ENCODE peak calls at places on chromosomes 13 and 19, in nine cellular contexts. B, V, T, N, E, D, J, I and R are unnamed samples.

GRCh38 chr13:111187879-111188643 is 73.0 kb downstream of the ARHGEF7 start:
- DNase-seq in N (peak), E (no peak), J (no peak), V (no peak), T (no peak), B (peak), I (no peak), D (no peak), R (no peak)

GRCh38 chr13:97148894-97149293 is 73.2 kb upstream of the MBNL2 start:
- DNase-seq in V (no peak), D (no peak), J (no peak), I (no peak), T (no peak), N (peak), B (no peak), E (no peak), R (no peak)

GRCh38 chr13:27810461-27810860 is 18.2 kb downstream of the GSX1 start:
- DNase-seq in N (no peak), B (no peak), V (no peak), J (no peak), E (no peak), D (no peak), I (no peak), T (no peak), R (no peak)

GRCh38 chr19:38024991-38025716 is 118.1 kb downstream of the SIPA1L3 start:
- DNase-seq in D (no peak), V (no peak), N (no peak), B (no peak), I (no peak), T (no peak), J (no peak), E (peak), R (no peak)

GRCh38 chr19:41297628-41298326 is 12.2 kb upstream of the CCDC97 start:
- DNase-seq in B (no peak), T (no peak), D (peak), J (no peak), E (no peak), N (no peak), I (no peak), V (no peak), R (no peak)

GRCh38 chr19:38733493-38734175 is 10.6 kb downstream of the CAPN12 start:
- DNase-seq in J (no peak), T (no peak), D (no peak), E (no peak), V (no peak), B (no peak), I (no peak), N (peak), R (no peak)

GRCh38 chr13:95896302-95896701 is 156.9 kb downstream of the UGGT2 start:
- DNase-seq in N (peak), J (no peak), E (no peak), I (no peak), B (peak), T (no peak), V (no peak), D (no peak), R (no peak)

GRCh38 chr19:10114651-10115391 is 3.3 kb downstream of the P2RY11 start:
- DNase-seq in I (peak), J (no peak), T (no peak), N (no peak), V (no peak), D (no peak), E (no peak), B (no peak), R (no peak)

GRCh38 chr13:72221276-72221962 is 354.4 kb upstream of the DACH1 start:
- DNase-seq in V (peak), T (peak), N (peak), E (no peak), D (no peak), B (no peak), J (peak), I (peak), R (no peak)

GRCh38 chr13:48600374-48601364 is 53.1 kb upstream of the CYSLTR2 start:
- DNase-seq in D (no peak), I (no peak), J (no peak), E (no peak), T (no peak), B (peak), N (peak), V (no peak), R (no peak)

GRCh38 chr13:105196052-105196451 is 1339.4 kb downstream of the EFNB2 start:
- DNase-seq in N (peak), V (no peak), E (no peak), D (no peak), B (peak), T (no peak), J (no peak), I (no peak), R (no peak)

GRCh38 chr13:38844581-38844980 is 146.1 kb downstream of the STOML3 start:
- DNase-seq in B (no peak), I (no peak), T (no peak), N (no peak), J (no peak), V (no peak), E (no peak), D (no peak), R (no peak)

GRCh38 chr13:113997845-113998751 is 24.2 kb upstream of the C13orf46 start:
- DNase-seq in E (no peak), B (peak), J (no peak), V (peak), D (peak), T (no peak), I (peak), N (peak), R (peak)

GRCh38 chr19:45999653-46000121 is 4.4 kb downstream of the CCDC61 start:
- DNase-seq in J (no peak), I (no peak), D (no peak), E (peak), T (no peak), V (peak), N (peak), B (peak), R (no peak)

GRCh38 chr13:34942732-34943674 is 933 bp downstream of the NBEA start:
- DNase-seq in E (no peak), J (peak), D (no peak), B (no peak), N (no peak), V (peak), I (peak), T (no peak), R (no peak)

GRCh38 chr19:49475995-49476880 is 2.2 kb downstream of the FLT3LG start:
- DNase-seq in V (no peak), B (no peak), J (no peak), I (peak), N (peak), T (no peak), D (no peak), E (no peak), R (no peak)

GRCh38 chr13:48038763-48039162 is 1.2 kb downstream of the NUDT15 start:
- DNase-seq in B (no peak), V (no peak), N (no peak), I (no peak), T (no peak), D (no peak), J (no peak), E (no peak), R (no peak)

GRCh38 chr19:32876919-32877285 is 7.3 kb upstream of the SLC7A9 start:
- DNase-seq in D (no peak), E (no peak), B (no peak), V (no peak), N (peak), T (no peak), I (no peak), J (no peak), R (no peak)

GRCh38 chr13:28147489-28147888 is 9.1 kb downstream of the PAN3 start:
- DNase-seq in J (no peak), D (no peak), N (no peak), B (no peak), E (no peak), T (no peak), I (no peak), V (no peak), R (no peak)

GRCh38 chr19:15197275-15198005 is 3.4 kb downstream of the NOTCH3 start:
- DNase-seq in D (no peak), B (no peak), V (no peak), N (peak), E (no peak), I (peak), J (no peak), T (no peak), R (peak)

GRCh38 chr13:48110930-48111721 is 16.2 kb upstream of the MED4 start:
- DNase-seq in V (peak), T (no peak), B (peak), I (peak), J (no peak), N (peak), D (no peak), E (no peak), R (no peak)

GRCh38 chr19:55223291-55224037 is 5.1 kb downstream of the TMEM86B start:
- DNase-seq in N (no peak), B (no peak), V (no peak), J (no peak), I (no peak), T (no peak), E (no peak), D (no peak), R (no peak)

GRCh38 chr13:80444240-80445015 is 103.5 kb upstream of the SPRY2 start:
- DNase-seq in D (no peak), B (no peak), J (no peak), V (no peak), T (no peak), E (no peak), I (no peak), N (no peak), R (no peak)

GRCh38 chr19:33400856-33401682 is 27.6 kb downstream of the CEBPG start:
- DNase-seq in J (no peak), N (no peak), D (no peak), B (no peak), V (peak), E (no peak), I (peak), T (no peak), R (no peak)